ENCODE peak calls at places on chromosomes 16 and 17, in eight cellular contexts. One of them, this sample, is unnamed.

GRCh38 chr17:40074175-40074512 is 11.4 kb downstream of the THRA start:
- DNase-seq in neural crest cell: no peak
- DNase-seq in posterior cingulate gyrus: no peak
- DNase-seq in epithelial cell of esophagus: no peak
- DNase-seq in HS-5: no peak
- DNase-seq in NT2/D1: no peak
- DNase-seq in fibroblast of mammary gland: no peak
- DNase-seq in NAMALWA: no peak
- DNase-seq in this sample: no peak

GRCh38 chr17:17933775-17934174 is 38.4 kb downstream of the TOM1L2 start:
- DNase-seq in neural crest cell: no peak
- DNase-seq in posterior cingulate gyrus: no peak
- DNase-seq in epithelial cell of esophagus: no peak
- DNase-seq in HS-5: no peak
- DNase-seq in NT2/D1: no peak
- DNase-seq in fibroblast of mammary gland: peak; percentile 57
- DNase-seq in NAMALWA: no peak
- DNase-seq in this sample: no peak

GRCh38 chr16:69522732-69523404 is 42.9 kb upstream of the NFAT5 start:
- DNase-seq in neural crest cell: no peak
- DNase-seq in posterior cingulate gyrus: no peak
- DNase-seq in epithelial cell of esophagus: no peak
- DNase-seq in HS-5: no peak
- DNase-seq in NT2/D1: no peak
- DNase-seq in fibroblast of mammary gland: no peak
- DNase-seq in NAMALWA: peak; percentile 88
- DNase-seq in this sample: peak; percentile 36

GRCh38 chr16:30355144-30355953 is at the start of gene CD2BP2:
- DNase-seq in neural crest cell: peak; percentile 84
- DNase-seq in posterior cingulate gyrus: peak; percentile 98
- DNase-seq in epithelial cell of esophagus: peak; percentile 100
- DNase-seq in HS-5: peak; percentile 99
- DNase-seq in NT2/D1: peak; percentile 98
- DNase-seq in fibroblast of mammary gland: peak; percentile 100
- DNase-seq in NAMALWA: peak; percentile 94
- DNase-seq in this sample: peak; percentile 100

GRCh38 chr17:49741009-49741691 is 22.8 kb downstream of the FAM117A start:
- DNase-seq in neural crest cell: no peak
- DNase-seq in posterior cingulate gyrus: no peak
- DNase-seq in epithelial cell of esophagus: peak; percentile 67
- DNase-seq in HS-5: no peak
- DNase-seq in NT2/D1: no peak
- DNase-seq in fibroblast of mammary gland: peak; percentile 40
- DNase-seq in NAMALWA: peak; percentile 75
- DNase-seq in this sample: no peak

GRCh38 chr16:2515180-2515803 is 1.5 kb downstream of the ATP6V0C start:
- DNase-seq in neural crest cell: no peak
- DNase-seq in posterior cingulate gyrus: no peak
- DNase-seq in epithelial cell of esophagus: no peak
- DNase-seq in HS-5: no peak
- DNase-seq in NT2/D1: no peak
- DNase-seq in fibroblast of mammary gland: no peak
- DNase-seq in NAMALWA: peak; percentile 29
- DNase-seq in this sample: no peak

GRCh38 chr16:50040028-50040427 is 15.0 kb downstream of the CNEP1R1 start:
- DNase-seq in neural crest cell: no peak
- DNase-seq in posterior cingulate gyrus: no peak
- DNase-seq in epithelial cell of esophagus: peak; percentile 15
- DNase-seq in HS-5: no peak
- DNase-seq in NT2/D1: no peak
- DNase-seq in fibroblast of mammary gland: no peak
- DNase-seq in NAMALWA: no peak
- DNase-seq in this sample: no peak

GRCh38 chr16:11799509-11800384 is 2.7 kb upstream of the ZC3H7A start:
- DNase-seq in neural crest cell: no peak
- DNase-seq in posterior cingulate gyrus: no peak
- DNase-seq in epithelial cell of esophagus: no peak
- DNase-seq in HS-5: no peak
- DNase-seq in NT2/D1: no peak
- DNase-seq in fibroblast of mammary gland: no peak
- DNase-seq in NAMALWA: no peak
- DNase-seq in this sample: no peak

GRCh38 chr16:10554569-10554968 is 25.8 kb downstream of the EMP2 start:
- DNase-seq in neural crest cell: no peak
- DNase-seq in posterior cingulate gyrus: no peak
- DNase-seq in epithelial cell of esophagus: no peak
- DNase-seq in HS-5: no peak
- DNase-seq in NT2/D1: no peak
- DNase-seq in fibroblast of mammary gland: no peak
- DNase-seq in NAMALWA: no peak
- DNase-seq in this sample: no peak

GRCh38 chr16:80323808-80324195 is 217.0 kb upstream of the DYNLRB2 start:
- DNase-seq in neural crest cell: no peak
- DNase-seq in posterior cingulate gyrus: no peak
- DNase-seq in epithelial cell of esophagus: no peak
- DNase-seq in HS-5: no peak
- DNase-seq in NT2/D1: no peak
- DNase-seq in fibroblast of mammary gland: no peak
- DNase-seq in NAMALWA: no peak
- DNase-seq in this sample: no peak

GRCh38 chr17:75318211-75318610 is 29.0 kb upstream of the SLC25A19 start:
- DNase-seq in neural crest cell: no peak
- DNase-seq in posterior cingulate gyrus: no peak
- DNase-seq in epithelial cell of esophagus: no peak
- DNase-seq in HS-5: no peak
- DNase-seq in NT2/D1: no peak
- DNase-seq in fibroblast of mammary gland: no peak
- DNase-seq in NAMALWA: no peak
- DNase-seq in this sample: no peak

GRCh38 chr17:48460055-48460454 is 30.0 kb upstream of the SKAP1 start:
- DNase-seq in neural crest cell: no peak
- DNase-seq in posterior cingulate gyrus: no peak
- DNase-seq in epithelial cell of esophagus: no peak
- DNase-seq in HS-5: no peak
- DNase-seq in NT2/D1: no peak
- DNase-seq in fibroblast of mammary gland: no peak
- DNase-seq in NAMALWA: peak; percentile 44
- DNase-seq in this sample: no peak

This sample was measured in Caki2.